ENCODE peak calls at places on chromosomes 1 and 21, in seven cellular contexts. E is iPS DF 6.9, C is non-pigmented ciliary epithelial cell, Q is substantia nigra, P is brain microvascular endothelial cell, D is foreskin keratinocyte, B is mucosa of descending colon. A is an unnamed sample.
A peak's percentile ranks its signal among the peaks of the same experiment; 100 is the strongest.

GRCh38 chr1:38708701-38709258 is 150.8 kb downstream of the RRAGC start:
- DNase-seq in D (no peak), Q (no peak), E (no peak), B (no peak), P (no peak), C (no peak), A (no peak)

GRCh38 chr1:64378826-64379225 is 91.1 kb upstream of the CACHD1 start:
- DNase-seq in E (peak; percentile 37), D (no peak), B (no peak), P (no peak), Q (no peak), C (no peak), A (no peak)

GRCh38 chr1:156815307-156815826 is 1.3 kb downstream of the SH2D2A start:
- DNase-seq in D (peak; percentile 65), P (peak; percentile 66), Q (no peak), E (no peak), B (no peak), C (no peak), A (no peak)

GRCh38 chr1:206790502-206791250 is 18.4 kb upstream of the IL10 start:
- DNase-seq in D (no peak), B (no peak), Q (no peak), E (no peak), P (no peak), C (no peak), A (no peak)

GRCh38 chr1:40477680-40478057 is 579 bp downstream of the ZFP69 start:
- DNase-seq in Q (no peak), P (peak; percentile 2), C (no peak), B (no peak), D (peak; percentile 35), E (no peak), A (no peak)

GRCh38 chr1:220884109-220884980 is 5.1 kb downstream of the HLX start:
- DNase-seq in Q (no peak), C (no peak), E (no peak), B (no peak), D (no peak), P (peak; percentile 18), A (no peak)

GRCh38 chr1:201885531-201886075 is 3.1 kb upstream of the SHISA4 start:
- DNase-seq in P (no peak), D (peak; percentile 51), C (no peak), Q (no peak), B (no peak), E (no peak), A (no peak)

GRCh38 chr1:231724876-231725647 is 98.5 kb downstream of the DISC1 start:
- DNase-seq in D (peak; percentile 9), P (peak; percentile 35), Q (no peak), B (no peak), E (peak; percentile 77), C (no peak), A (no peak)

GRCh38 chr1:190633488-190633887 is 155.8 kb upstream of the BRINP3 start:
- DNase-seq in C (no peak), D (no peak), Q (no peak), P (no peak), B (no peak), E (no peak), A (no peak)

GRCh38 chr1:205991237-205991636 is 12.0 kb downstream of the RAB7B start:
- DNase-seq in B (no peak), C (no peak), D (no peak), E (no peak), Q (no peak), P (no peak), A (no peak)

GRCh38 chr1:109975718-109976117 is 8.8 kb upstream of the AHCYL1 start:
- DNase-seq in B (no peak), P (peak; percentile 49), E (no peak), Q (no peak), D (peak; percentile 69), C (peak; percentile 63), A (no peak)

GRCh38 chr1:210233495-210234253 is 1.1 kb downstream of the SERTAD4 start:
- DNase-seq in C (no peak), Q (peak; percentile 61), D (peak; percentile 75), P (peak; percentile 14), B (peak; percentile 77), E (no peak), A (no peak)

GRCh38 chr1:28354121-28354520 is 15.4 kb upstream of the PHACTR4 start:
- DNase-seq in B (no peak), C (no peak), P (peak; percentile 25), E (no peak), Q (no peak), D (peak; percentile 89), A (peak; percentile 80)

GRCh38 chr1:116133696-116134095 is 22.5 kb downstream of the MAB21L3 start:
- DNase-seq in Q (no peak), E (no peak), C (no peak), B (no peak), P (no peak), D (no peak), A (no peak)

GRCh38 chr1:206909167-206909882 is 12.1 kb downstream of the IL24 start:
- DNase-seq in E (no peak), P (no peak), C (no peak), B (peak; percentile 84), Q (no peak), D (peak; percentile 84), A (no peak)

GRCh38 chr21:37475186-37475868 is 108.8 kb downstream of the DYRK1A start:
- DNase-seq in C (no peak), B (no peak), E (no peak), P (no peak), D (no peak), Q (no peak), A (no peak)

GRCh38 chr1:2777428-2778219 is 23.9 kb downstream of the TTC34 start:
- DNase-seq in E (no peak), Q (no peak), D (no peak), P (no peak), C (no peak), B (no peak), A (peak; percentile 5)

GRCh38 chr1:35660581-35661473 is 19.5 kb upstream of the PSMB2 start:
- DNase-seq in C (no peak), P (peak; percentile 48), B (no peak), E (peak; percentile 55), Q (no peak), D (no peak), A (no peak)

GRCh38 chr1:184840596-184840995 is 85.9 kb upstream of the EDEM3 start:
- DNase-seq in Q (no peak), D (no peak), B (no peak), P (no peak), E (no peak), C (no peak), A (no peak)

GRCh38 chr1:100759188-100759587 is 39.6 kb downstream of the VCAM1 start:
- DNase-seq in E (no peak), C (no peak), D (no peak), Q (no peak), B (no peak), P (no peak), A (no peak)

GRCh38 chr1:117534995-117535467 is 70.8 kb upstream of the TENT5C start:
- DNase-seq in E (peak; percentile 48), D (peak; percentile 58), C (peak; percentile 30), B (no peak), Q (no peak), P (peak; percentile 62), A (no peak)

GRCh38 chr1:200992382-200993101 is 31.0 kb downstream of the KIF21B start:
- DNase-seq in E (no peak), D (no peak), Q (no peak), C (no peak), P (no peak), B (no peak), A (no peak)

GRCh38 chr1:163202833-163203451 is at the start of gene RGS5:
- DNase-seq in B (no peak), Q (no peak), E (peak; percentile 61), P (peak; percentile 3), C (no peak), D (peak; percentile 13), A (no peak)

GRCh38 chr1:201346337-201346939 is 31.0 kb downstream of the TNNT2 start:
- DNase-seq in B (no peak), E (peak; percentile 54), D (peak; percentile 70), Q (no peak), P (peak; percentile 67), C (no peak), A (peak; percentile 24)